ENCODE peak calls at places on chromosomes 5 and 9, in ten cellular contexts. O is nephron progenitor cell, R is tibial nerve, P is GM06990, B is Calu3, Q is hepatocyte, M is fibroblast of villous mesenchyme, H is AG10803, U is GM13977, F is astrocyte of the spinal cord. D is an unnamed sample.

GRCh38 chr5:34452170-34452828 is 203.8 kb upstream of the RAI14 start:
- DNase-seq in O (no peak), R (no peak), P (no peak), B (peak; percentile 29), Q (peak; percentile 38), M (peak; percentile 32), H (peak; percentile 15), U (no peak), F (peak; percentile 38), D (peak; percentile 17)

GRCh38 chr5:126274819-126275218 is 148.4 kb upstream of the GRAMD2B start:
- DNase-seq in O (no peak), R (no peak), P (no peak), B (no peak), Q (no peak), M (no peak), H (no peak), U (no peak), F (no peak), D (no peak)

GRCh38 chr9:110517483-110517882 is 62.1 kb downstream of the SVEP1 start:
- DNase-seq in O (no peak), R (no peak), P (no peak), B (no peak), Q (no peak), M (no peak), H (no peak), U (no peak), F (no peak), D (no peak)

GRCh38 chr5:5141625-5142527 is 1.7 kb downstream of the ADAMTS16 start:
- DNase-seq in O (peak; percentile 68), R (peak; percentile 67), P (no peak), B (peak; percentile 57), Q (peak; percentile 86), M (peak; percentile 71), H (peak; percentile 59), U (peak; percentile 58), F (peak; percentile 73), D (peak; percentile 71)

GRCh38 chr5:74538206-74538661 is 102.3 kb downstream of the ENC1 start:
- DNase-seq in O (no peak), R (peak; percentile 66), P (no peak), B (peak; percentile 16), Q (peak; percentile 55), M (peak; percentile 98), H (peak; percentile 83), U (no peak), F (peak; percentile 79), D (peak; percentile 95)

GRCh38 chr5:77727190-77727589 is 48.9 kb downstream of the TBCA start:
- DNase-seq in O (no peak), R (no peak), P (no peak), B (no peak), Q (no peak), M (no peak), H (no peak), U (no peak), F (no peak), D (no peak)

GRCh38 chr5:126414874-126415502 is 8.2 kb upstream of the GRAMD2B start:
- DNase-seq in O (no peak), R (peak; percentile 70), P (no peak), B (no peak), Q (peak; percentile 16), M (peak; percentile 77), H (peak; percentile 80), U (no peak), F (peak; percentile 73), D (peak; percentile 65)

GRCh38 chr5:170408189-170408588 is 19.0 kb upstream of the KCNMB1 start:
- DNase-seq in O (no peak), R (no peak), P (no peak), B (no peak), Q (no peak), M (no peak), H (peak; percentile 11), U (no peak), F (no peak), D (no peak)

GRCh38 chr5:167478156-167478555 is 813.3 kb upstream of the WWC1 start:
- DNase-seq in O (no peak), R (no peak), P (no peak), B (no peak), Q (no peak), M (peak; percentile 1), H (peak; percentile 3), U (no peak), F (peak; percentile 41), D (peak; percentile 3)

GRCh38 chr9:108672475-108673065 is 183.2 kb downstream of the ACTL7B start:
- DNase-seq in O (no peak), R (no peak), P (no peak), B (no peak), Q (peak; percentile 33), M (no peak), H (peak; percentile 9), U (no peak), F (no peak), D (no peak)

GRCh38 chr5:96143450-96143849 is 181.8 kb upstream of the ELL2 start:
- DNase-seq in O (no peak), R (no peak), P (no peak), B (no peak), Q (no peak), M (peak; percentile 85), H (no peak), U (no peak), F (no peak), D (no peak)

GRCh38 chr5:2575292-2575691 is 176.2 kb downstream of the IRX2 start:
- DNase-seq in O (no peak), R (no peak), P (no peak), B (no peak), Q (no peak), M (no peak), H (no peak), U (no peak), F (no peak), D (no peak)

GRCh38 chr5:166992874-166993722 is 1298.3 kb upstream of the WWC1 start:
- DNase-seq in O (no peak), R (peak; percentile 25), P (no peak), B (no peak), Q (no peak), M (no peak), H (no peak), U (no peak), F (no peak), D (peak; percentile 1)

GRCh38 chr9:124122813-124123462 is 111.4 kb downstream of the LHX2 start:
- DNase-seq in O (no peak), R (no peak), P (no peak), B (peak; percentile 29), Q (no peak), M (peak; percentile 36), H (peak; percentile 66), U (no peak), F (no peak), D (peak; percentile 50)
- TF ChIP-seq CTCF in O (no peak), R (no peak), P (peak; percentile 70), B (no peak), Q (peak; percentile 35), M (peak; percentile 53), H (peak; percentile 64), U (peak; percentile 46), F (peak; percentile 47), D (peak; percentile 60)

GRCh38 chr9:4861145-4861544 is 68.4 kb downstream of the RCL1 start:
- DNase-seq in O (no peak), R (no peak), P (no peak), B (no peak), Q (no peak), M (no peak), H (no peak), U (no peak), F (no peak), D (no peak)

GRCh38 chr9:4859035-4859434 is 66.3 kb downstream of the RCL1 start:
- DNase-seq in O (no peak), R (no peak), P (no peak), B (no peak), Q (no peak), M (no peak), H (no peak), U (no peak), F (no peak), D (no peak)

GRCh38 chr9:4861736-4862451 is 69.2 kb downstream of the RCL1 start:
- DNase-seq in O (no peak), R (no peak), P (no peak), B (no peak), Q (peak; percentile 26), M (no peak), H (no peak), U (no peak), F (no peak), D (no peak)

GRCh38 chr9:4862506-4863250 is 69.9 kb downstream of the RCL1 start:
- DNase-seq in O (no peak), R (no peak), P (no peak), B (no peak), Q (no peak), M (peak; percentile 76), H (peak; percentile 72), U (no peak), F (no peak), D (peak; percentile 64)

GRCh38 chr9:4860383-4860782 is 67.6 kb downstream of the RCL1 start:
- DNase-seq in O (no peak), R (no peak), P (no peak), B (no peak), Q (no peak), M (no peak), H (no peak), U (no peak), F (no peak), D (no peak)
- TF ChIP-seq CTCF in O (no peak), R (no peak), P (no peak), B (no peak), Q (no peak), M (no peak), H (no peak), U (no peak), F (no peak), D (no peak)

GRCh38 chr9:16048129-16048528 is 495.3 kb downstream of the CCDC171 start:
- DNase-seq in O (no peak), R (no peak), P (no peak), B (no peak), Q (no peak), M (no peak), H (no peak), U (no peak), F (no peak), D (no peak)
- TF ChIP-seq CTCF in O (no peak), R (no peak), P (no peak), B (no peak), Q (no peak), M (no peak), H (no peak), U (no peak), F (no peak), D (no peak)

GRCh38 chr5:16902846-16903245 is 33.2 kb downstream of the MYO10 start:
- DNase-seq in O (no peak), R (no peak), P (no peak), B (no peak), Q (peak; percentile 57), M (peak; percentile 99), H (peak; percentile 94), U (no peak), F (no peak), D (no peak)

GRCh38 chr5:16907270-16907669 is 28.8 kb downstream of the MYO10 start:
- DNase-seq in O (no peak), R (no peak), P (no peak), B (no peak), Q (no peak), M (no peak), H (no peak), U (no peak), F (no peak), D (no peak)

GRCh38 chr5:16909464-16909863 is 26.6 kb downstream of the MYO10 start:
- DNase-seq in O (no peak), R (no peak), P (no peak), B (no peak), Q (no peak), M (peak; percentile 58), H (no peak), U (no peak), F (peak; percentile 63), D (peak; percentile 32)

GRCh38 chr5:16903480-16904300 is 32.4 kb downstream of the MYO10 start:
- DNase-seq in O (no peak), R (no peak), P (no peak), B (no peak), Q (no peak), M (peak; percentile 91), H (peak; percentile 35), U (no peak), F (no peak), D (no peak)

GRCh38 chr5:16906255-16906654 is 29.8 kb downstream of the MYO10 start:
- DNase-seq in O (no peak), R (no peak), P (no peak), B (no peak), Q (no peak), M (no peak), H (no peak), U (no peak), F (no peak), D (no peak)
- TF ChIP-seq CTCF in O (no peak), R (no peak), P (no peak), B (no peak), Q (no peak), M (no peak), H (no peak), U (no peak), F (no peak), D (no peak)

D was measured in cardiac fibroblast.